ENCODE peak calls at places on chromosomes 7 and 10, in four cellular contexts. A is left cardiac atrium; S is activated naive CD8-positive, alpha-beta T cell treated with anti-CD3 and anti-CD28 coated beads, Interleukin-2, amount 50 U/mL, for 24 hours; G is EH. T is an unnamed sample.
A peak's percentile ranks its signal among the peaks of the same experiment; 100 is the strongest.

GRCh38 chr7:158325530-158326381 is 261.9 kb downstream of the PTPRN2 start:
- DNase-seq in A (no peak), G (no peak), S (no peak), T (no peak)

GRCh38 chr7:4115941-4116610 is 566.0 kb upstream of the FOXK1 start:
- DNase-seq in G (no peak), A (no peak), S (no peak), T (no peak)

GRCh38 chr10:6228010-6228511 is 25.3 kb downstream of the PFKFB3 start:
- DNase-seq in S (no peak), A (no peak), G (peak; percentile 78), T (no peak)

GRCh38 chr10:12221323-12222298 is 25.6 kb downstream of the CDC123 start:
- DNase-seq in G (peak; percentile 32), S (no peak), A (no peak), T (peak; percentile 45)

GRCh38 chr7:84231157-84231556 is 36.6 kb upstream of the SEMA3A start:
- DNase-seq in A (no peak), S (no peak), G (peak; percentile 75), T (peak; percentile 58)

GRCh38 chr7:24290004-24290641 is 6.1 kb downstream of the NPY start:
- DNase-seq in G (peak; percentile 49), A (no peak), S (peak; percentile 46), T (peak; percentile 78)

GRCh38 chr10:133334495-133335237 is 2.0 kb downstream of the CALY start:
- DNase-seq in A (no peak), G (no peak), S (peak; percentile 33), T (no peak)

GRCh38 chr10:97182327-97182990 is 3.3 kb downstream of the SLIT1 start:
- DNase-seq in S (no peak), A (no peak), G (no peak), T (no peak)

GRCh38 chr7:30147223-30147622 is 12.4 kb downstream of the MTURN start:
- DNase-seq in G (no peak), A (no peak), S (no peak), T (no peak)

GRCh38 chr10:64430690-64431323 is 909.6 kb downstream of the REEP3 start:
- DNase-seq in A (no peak), S (no peak), G (peak; percentile 18), T (no peak)

GRCh38 chr7:20219446-20220292 is 2.5 kb upstream of the MACC1 start:
- DNase-seq in A (peak; percentile 77), S (peak; percentile 14), G (peak; percentile 17), T (peak; percentile 58)

GRCh38 chr10:101558671-101559595 is 29.1 kb downstream of the POLL start:
- DNase-seq in G (no peak), S (no peak), A (no peak), T (no peak)

GRCh38 chr7:30888783-30889182 is 22.9 kb upstream of the AQP1 start:
- DNase-seq in S (no peak), A (peak; percentile 62), G (peak; percentile 90), T (peak; percentile 87)

GRCh38 chr7:42197391-42197790 is 39.6 kb downstream of the GLI3 start:
- DNase-seq in G (peak; percentile 84), A (no peak), S (no peak), T (peak; percentile 49)

GRCh38 chr10:47253651-47254375 is 46.2 kb upstream of the GDF10 start:
- DNase-seq in A (peak; percentile 71), S (peak; percentile 0), G (peak; percentile 7), T (peak; percentile 15)

GRCh38 chr10:31749981-31750850 is 178.4 kb downstream of the ARHGAP12 start:
- DNase-seq in A (peak; percentile 68), S (no peak), G (peak; percentile 43), T (no peak)

GRCh38 chr7:51244890-51245289 is 71.7 kb downstream of the COBL start:
- DNase-seq in A (no peak), G (no peak), S (no peak), T (no peak)

GRCh38 chr7:9785211-9785610 is 1188.5 kb upstream of the PHF14 start:
- DNase-seq in A (no peak), S (no peak), G (no peak), T (no peak)

GRCh38 chr10:17123062-17123661 is 6.4 kb downstream of the CUBN start:
- DNase-seq in G (peak; percentile 89), S (no peak), A (no peak), T (peak; percentile 84)

GRCh38 chr10:63738410-63738809 is 217.2 kb downstream of the REEP3 start:
- DNase-seq in G (peak; percentile 64), A (no peak), S (no peak), T (peak; percentile 77)

GRCh38 chr7:79553811-79554555 is 100.5 kb upstream of the MAGI2 start:
- DNase-seq in A (no peak), S (no peak), G (peak; percentile 42), T (peak; percentile 75)

GRCh38 chr10:29874604-29875269 is 184.6 kb downstream of the JCAD start:
- DNase-seq in G (no peak), S (no peak), A (no peak), T (peak; percentile 4)

GRCh38 chr10:11762706-11763500 is 20.7 kb downstream of the ECHDC3 start:
- DNase-seq in A (no peak), S (no peak), G (no peak), T (no peak)

GRCh38 chr7:48511021-48511579 is 339.8 kb downstream of the ABCA13 start:
- DNase-seq in G (no peak), A (no peak), S (no peak), T (no peak)

GRCh38 chr7:90224204-90224603 is 12.7 kb downstream of the STEAP2 start:
- DNase-seq in A (no peak), G (no peak), S (no peak), T (no peak)

GRCh38 chr7:19020062-19020461 is 97.4 kb downstream of the TWIST1 start:
- DNase-seq in A (no peak), G (no peak), S (no peak), T (peak; percentile 24)

GRCh38 chr7:23418046-23418445 is 52.2 kb downstream of the IGF2BP3 start:
- DNase-seq in S (no peak), G (peak; percentile 10), A (no peak), T (peak; percentile 58)

GRCh38 chr7:116400526-116400925 is 99.0 kb upstream of the CAV2 start:
- DNase-seq in A (no peak), S (no peak), G (no peak), T (no peak)

GRCh38 chr7:96021533-96021932 is 249.2 kb downstream of the DYNC1I1 start:
- DNase-seq in A (no peak), G (peak; percentile 9), S (no peak), T (no peak)

GRCh38 chr7:39130740-39131538 is 153.2 kb downstream of the POU6F2 start:
- DNase-seq in S (no peak), G (no peak), A (no peak), T (no peak)

GRCh38 chr10:61486738-61487396 is 33.7 kb upstream of the TMEM26 start:
- DNase-seq in A (no peak), G (peak; percentile 67), S (no peak), T (peak; percentile 52)

GRCh38 chr10:34815174-34816066 is at the start of gene PARD3:
- DNase-seq in S (peak; percentile 16), A (peak; percentile 70), G (peak; percentile 58), T (peak; percentile 74)

GRCh38 chr7:20331231-20331880 is 656 bp downstream of the ITGB8 start:
- DNase-seq in S (peak; percentile 37), A (peak; percentile 38), G (peak; percentile 3), T (peak; percentile 32)

GRCh38 chr10:8477300-8477699 is 422.8 kb downstream of the GATA3 start:
- DNase-seq in S (no peak), G (no peak), A (no peak), T (no peak)

GRCh38 chr7:94129443-94130140 is 125.4 kb upstream of the BET1 start:
- DNase-seq in S (no peak), A (no peak), G (peak; percentile 94), T (peak; percentile 82)

GRCh38 chr7:158758563-158759244 is 54.1 kb upstream of the NCAPG2 start:
- DNase-seq in S (no peak), G (no peak), A (no peak), T (no peak)

GRCh38 chr10:4825868-4826787 is at the start of gene AKR1E2:
- DNase-seq in A (peak; percentile 92), G (peak; percentile 85), S (peak; percentile 66), T (peak; percentile 85)

T was measured in ELR.